ENCODE peak calls at places on chromosome 9, in four cellular contexts. One of them, this sample, is unnamed.

GRCh38 chr9:21994996-21995651 is 533 bp downstream of the CDKN2B-AS1 start:
- DNase-seq in A549: no peak
- DNase-seq in GM12878: peak; percentile 55
- DNase-seq in HepG2: no peak
- DNase-seq in this sample: no peak

GRCh38 chr9:98558575-98558974 is 150.2 kb downstream of the GABBR2 start:
- DNase-seq in HepG2: no peak
- DNase-seq in GM12878: no peak
- DNase-seq in A549: no peak
- DNase-seq in this sample: no peak

GRCh38 chr9:17401858-17402257 is 177.0 kb upstream of the SH3GL2 start:
- DNase-seq in A549: no peak
- DNase-seq in GM12878: no peak
- DNase-seq in HepG2: no peak
- DNase-seq in this sample: no peak

GRCh38 chr9:92098638-92099037 is 16.6 kb downstream of the SPTLC1 start:
- DNase-seq in A549: no peak
- DNase-seq in HepG2: no peak
- DNase-seq in GM12878: peak; percentile 17
- DNase-seq in this sample: no peak

GRCh38 chr9:129416831-129417604 is 203.9 kb downstream of the C9orf50 start:
- DNase-seq in A549: no peak
- DNase-seq in HepG2: no peak
- DNase-seq in GM12878: no peak
- DNase-seq in this sample: no peak

GRCh38 chr9:120524852-120525251 is 55.1 kb downstream of the CDK5RAP2 start:
- DNase-seq in HepG2: no peak
- DNase-seq in A549: no peak
- DNase-seq in GM12878: no peak
- DNase-seq in this sample: no peak

GRCh38 chr9:134390537-134390936 is 64.3 kb downstream of the RXRA start:
- DNase-seq in A549: no peak
- DNase-seq in GM12878: no peak
- DNase-seq in HepG2: no peak
- DNase-seq in this sample: no peak

GRCh38 chr9:129860653-129861446 is 25.6 kb downstream of the USP20 start:
- DNase-seq in GM12878: no peak
- DNase-seq in HepG2: no peak
- DNase-seq in A549: no peak
- DNase-seq in this sample: no peak

GRCh38 chr9:93100265-93100636 is 4.2 kb downstream of the CARD19 start:
- DNase-seq in HepG2: no peak
- DNase-seq in GM12878: no peak
- DNase-seq in A549: no peak
- DNase-seq in this sample: no peak

GRCh38 chr9:92729735-92730155 is 34.9 kb downstream of the BICD2 start:
- DNase-seq in GM12878: no peak
- DNase-seq in HepG2: no peak
- DNase-seq in A549: no peak
- DNase-seq in this sample: no peak

GRCh38 chr9:74358944-74359343 is 138.2 kb upstream of the RORB start:
- DNase-seq in A549: no peak
- DNase-seq in GM12878: no peak
- DNase-seq in HepG2: no peak
- DNase-seq in this sample: no peak
- TF ChIP-seq POLR2AphosphoS2 in A549: no peak
- TF ChIP-seq POLR2AphosphoS2 in GM12878: no peak
- TF ChIP-seq POLR2AphosphoS2 in HepG2: no peak
- TF ChIP-seq POLR2AphosphoS2 in this sample: no peak

DNA sequence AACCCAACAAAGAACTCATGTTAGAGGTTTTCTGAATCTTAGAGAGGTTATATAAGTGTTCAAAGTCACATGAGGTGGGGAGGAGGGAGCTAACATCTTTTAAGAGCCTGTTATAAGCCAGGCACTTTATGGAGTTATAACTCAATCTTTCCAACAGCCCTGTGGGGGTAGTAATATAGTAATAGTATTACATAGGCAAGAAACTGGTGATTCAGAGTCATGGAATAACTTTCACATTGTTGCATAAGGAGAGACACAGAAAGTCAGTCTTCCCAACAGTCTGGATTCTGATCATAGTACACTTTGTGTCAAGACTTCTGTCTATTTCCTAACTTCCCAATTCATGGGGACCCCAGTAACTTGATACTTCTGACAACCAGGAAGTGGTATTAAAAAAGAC is 89.2 kb downstream of the ACER2 start:
- DNase-seq in GM12878: no peak
- DNase-seq in HepG2: no peak
- DNase-seq in A549: no peak
- DNase-seq in this sample: no peak
- TF ChIP-seq POLR2AphosphoS2 in GM12878: no peak
- TF ChIP-seq POLR2AphosphoS2 in HepG2: no peak
- TF ChIP-seq POLR2AphosphoS2 in A549: no peak
- TF ChIP-seq POLR2AphosphoS2 in this sample: no peak

DNA sequence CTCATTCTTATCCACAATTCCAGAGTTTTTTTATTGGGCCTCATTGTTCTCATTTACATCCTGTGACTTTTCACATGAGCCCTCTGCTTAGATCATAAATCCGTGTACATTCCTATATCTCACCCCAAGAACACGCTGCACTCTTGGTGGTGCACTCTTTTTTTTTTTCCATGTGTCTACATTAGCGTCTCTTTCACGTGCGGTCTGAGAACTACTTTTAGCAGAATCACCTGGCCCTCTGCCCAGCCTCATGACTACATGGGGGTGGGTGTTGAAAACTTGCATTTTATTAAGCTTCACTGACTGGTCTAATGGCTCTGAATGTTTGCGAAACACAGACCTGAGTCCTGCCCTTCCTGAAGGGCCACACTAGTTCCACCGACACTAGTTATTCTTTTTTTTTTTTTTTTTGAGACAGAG is 18.6 kb downstream of the C9orf57 start:
- DNase-seq in HepG2: no peak
- DNase-seq in GM12878: peak; percentile 1
- DNase-seq in A549: no peak
- DNase-seq in this sample: no peak
- TF ChIP-seq POLR2AphosphoS2 in HepG2: no peak
- TF ChIP-seq POLR2AphosphoS2 in GM12878: no peak
- TF ChIP-seq POLR2AphosphoS2 in A549: no peak
- TF ChIP-seq POLR2AphosphoS2 in this sample: no peak

DNA sequence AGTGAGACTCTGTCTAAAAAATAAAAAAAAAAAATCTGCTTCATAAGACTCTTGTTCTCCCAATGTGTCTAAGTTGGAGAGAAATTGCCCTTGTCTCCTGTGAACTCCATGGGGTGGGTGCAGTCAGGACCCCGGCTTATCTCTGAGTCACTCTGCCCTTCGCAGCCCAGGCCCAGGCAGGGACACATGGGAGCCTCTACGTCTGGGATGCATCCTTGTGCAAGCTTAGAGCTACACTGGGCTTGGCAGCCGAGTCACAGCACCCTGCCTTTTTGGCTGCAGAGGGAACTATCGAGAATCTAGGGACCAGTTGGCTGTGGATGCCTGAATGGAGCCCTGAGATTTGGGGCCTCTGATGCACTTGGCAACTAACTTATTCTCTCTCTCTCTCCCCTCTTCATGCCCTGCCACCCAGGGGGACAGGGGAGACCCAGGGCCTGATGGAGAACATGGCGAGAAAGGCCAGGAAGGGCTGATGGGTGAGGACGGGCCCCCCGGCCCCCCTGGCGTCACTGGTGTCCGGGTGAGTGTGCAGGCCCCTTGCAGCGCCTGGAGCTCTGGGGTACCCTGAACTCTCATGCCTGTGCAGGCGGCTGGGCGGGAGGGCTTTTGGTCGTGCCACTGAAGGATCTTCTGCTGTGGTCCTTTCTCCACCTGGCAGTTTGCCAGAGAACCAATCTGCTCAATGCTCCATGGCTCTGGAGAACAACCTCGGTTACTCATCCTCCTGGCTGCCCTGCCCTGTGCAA is 47.5 kb upstream of the ORM1 start:
- DNase-seq in HepG2: no peak
- DNase-seq in A549: no peak
- DNase-seq in GM12878: no peak
- DNase-seq in this sample: no peak
- TF ChIP-seq POLR2AphosphoS2 in HepG2: no peak
- TF ChIP-seq POLR2AphosphoS2 in A549: no peak
- TF ChIP-seq POLR2AphosphoS2 in GM12878: no peak
- TF ChIP-seq POLR2AphosphoS2 in this sample: no peak

GRCh38 chr9:117415584-117415937 is 704 bp upstream of the ASTN2 start:
- DNase-seq in HepG2: no peak
- DNase-seq in A549: no peak
- DNase-seq in GM12878: no peak
- DNase-seq in this sample: no peak
- TF ChIP-seq POLR2AphosphoS2 in HepG2: no peak
- TF ChIP-seq POLR2AphosphoS2 in A549: no peak
- TF ChIP-seq POLR2AphosphoS2 in GM12878: no peak
- TF ChIP-seq POLR2AphosphoS2 in this sample: no peak

DNA sequence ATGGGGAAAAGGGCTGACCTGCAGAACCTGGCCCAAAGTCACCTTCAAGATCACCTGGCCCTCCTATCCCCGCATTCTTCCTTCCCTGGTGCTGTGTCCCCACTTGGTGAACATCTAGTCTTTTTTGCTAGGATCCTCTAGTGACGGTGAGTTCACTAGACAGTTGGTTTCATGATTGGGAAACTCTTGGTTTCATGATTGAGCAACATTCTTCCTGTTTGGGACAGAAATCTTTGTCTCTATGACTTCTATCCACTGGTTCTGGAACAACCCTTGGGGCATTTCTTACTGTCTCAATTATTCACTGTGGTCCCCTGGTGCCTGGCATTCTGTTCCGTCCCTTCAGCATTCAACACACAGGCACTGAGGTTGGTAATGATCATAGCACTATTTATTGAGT is 50.2 kb upstream of the DAB2IP start:
- DNase-seq in HepG2: peak; percentile 44
- DNase-seq in A549: no peak
- DNase-seq in GM12878: no peak
- DNase-seq in this sample: no peak
- TF ChIP-seq POLR2AphosphoS2 in HepG2: no peak
- TF ChIP-seq POLR2AphosphoS2 in A549: no peak
- TF ChIP-seq POLR2AphosphoS2 in GM12878: no peak
- TF ChIP-seq POLR2AphosphoS2 in this sample: no peak